ENCODE peak calls at places on chromosomes 3 and 15, in four cellular contexts. B, U, X and V are unnamed samples.

GRCh38 chr15:99677540-99678134 is 55.6 kb downstream of the LYSMD4 start:
- DNase-seq in X (peak), U (no peak), B (no peak), V (no peak)

GRCh38 chr3:167736264-167736787 is 805 bp downstream of the SERPINI1 start:
- DNase-seq in U (no peak), X (no peak), B (no peak), V (no peak)

GRCh38 chr15:38864827-38865604 is 300.4 kb upstream of the RASGRP1 start:
- DNase-seq in U (no peak), X (peak), B (no peak), V (peak)

GRCh38 chr3:51777985-51778384 is 1.1 kb downstream of the IQCF6 start:
- DNase-seq in X (no peak), U (no peak), B (no peak), V (no peak)

GRCh38 chr3:71436337-71436736 is 147.2 kb downstream of the FOXP1 start:
- DNase-seq in U (no peak), B (no peak), X (no peak), V (peak)

GRCh38 chr3:141049681-141050080 is 1.5 kb upstream of the SPSB4 start:
- DNase-seq in B (no peak), U (no peak), X (peak), V (no peak)

GRCh38 chr15:70029297-70029701 is 68.4 kb downstream of the TLE3 start:
- DNase-seq in U (no peak), B (no peak), X (no peak), V (no peak)

GRCh38 chr3:50572801-50573371 is 3.6 kb downstream of the HEMK1 start:
- DNase-seq in X (no peak), U (no peak), B (no peak), V (no peak)

GRCh38 chr3:112134335-112135124 is 1.5 kb upstream of the GCSAM start:
- DNase-seq in X (no peak), U (no peak), B (no peak), V (no peak)

GRCh38 chr3:188690076-188690475 is 481.7 kb upstream of the TPRG1 start:
- DNase-seq in B (no peak), X (no peak), U (no peak), V (no peak)

GRCh38 chr3:143277531-143277930 is 158.0 kb downstream of the CHST2 start:
- DNase-seq in B (no peak), U (no peak), X (no peak), V (no peak)

GRCh38 chr15:57677206-57677605 is 29.3 kb upstream of the POLR2M start:
- DNase-seq in U (no peak), B (no peak), X (no peak), V (peak)

GRCh38 chr3:121998588-121999473 is 23.2 kb downstream of the ILDR1 start:
- DNase-seq in U (no peak), X (no peak), B (no peak), V (no peak)

GRCh38 chr15:41523097-41523496 is 9.5 kb upstream of the LTK start:
- DNase-seq in B (no peak), X (peak), U (no peak), V (no peak)

GRCh38 chr3:138600341-138600740 is 6.3 kb upstream of the CEP70 start:
- DNase-seq in B (no peak), X (peak), U (no peak), V (peak)

GRCh38 chr3:50660386-50660785 is 14.3 kb upstream of the DOCK3 start:
- DNase-seq in X (no peak), U (no peak), B (peak), V (no peak)

GRCh38 chr15:57256941-57257340 is 119.4 kb upstream of the CGNL1 start:
- DNase-seq in U (no peak), B (no peak), X (no peak), V (no peak)

GRCh38 chr3:74592359-74592758 is 22.1 kb downstream of the CNTN3 start:
- DNase-seq in X (peak), B (no peak), U (no peak), V (peak)

GRCh38 chr3:171458857-171459129 is 1.4 kb downstream of the TNIK start:
- DNase-seq in U (no peak), X (peak), B (no peak), V (no peak)

GRCh38 chr15:58520464-58520863 is 88.7 kb downstream of the LIPC start:
- DNase-seq in U (no peak), B (no peak), X (no peak), V (no peak)

GRCh38 chr15:38129531-38130199 is 123.0 kb upstream of the SPRED1 start:
- DNase-seq in U (no peak), X (peak), B (peak), V (peak)

GRCh38 chr3:9542182-9542581 is 11.4 kb downstream of the LHFPL4 start:
- DNase-seq in X (no peak), B (no peak), U (no peak), V (no peak)

GRCh38 chr15:73956276-73957086 is 30.2 kb downstream of the LOXL1 start:
- DNase-seq in X (peak), B (no peak), U (no peak), V (peak)

GRCh38 chr15:52424856-52425431 is 103.7 kb downstream of the MYO5A start:
- DNase-seq in X (no peak), U (no peak), B (no peak), V (no peak)

GRCh38 chr15:52745326-52746161 is 44.6 kb downstream of the ONECUT1 start:
- DNase-seq in B (no peak), U (peak), X (no peak), V (no peak)

GRCh38 chr3:8606666-8607065 is 37.9 kb downstream of the SSUH2 start:
- DNase-seq in B (no peak), U (no peak), X (peak), V (peak)

GRCh38 chr3:127589600-127590281 is 792 bp downstream of the TPRA1 start:
- DNase-seq in B (no peak), X (peak), U (no peak), V (no peak)

GRCh38 chr3:15557511-15557946 is 36.0 kb upstream of the COLQ start:
- DNase-seq in X (peak), B (no peak), U (no peak), V (peak)

GRCh38 chr3:149871855-149872254 is 58.8 kb downstream of the RNF13 start:
- DNase-seq in U (no peak), B (no peak), X (no peak), V (peak)
- H3K4me3 ChIP-seq in U (no peak), B (no peak), X (no peak), V (no peak)

GRCh38 chr15:78090422-78090821 is 1.9 kb upstream of the SH2D7 start:
- DNase-seq in X (no peak), U (no peak), B (no peak), V (peak)
- H3K4me3 ChIP-seq in X (no peak), U (no peak), B (no peak), V (no peak)

GRCh38 chr3:37730825-37731224 is 130.9 kb upstream of the CTDSPL start:
- DNase-seq in U (no peak), X (no peak), B (no peak), V (no peak)
- H3K4me3 ChIP-seq in U (no peak), X (no peak), B (no peak), V (no peak)

DNA sequence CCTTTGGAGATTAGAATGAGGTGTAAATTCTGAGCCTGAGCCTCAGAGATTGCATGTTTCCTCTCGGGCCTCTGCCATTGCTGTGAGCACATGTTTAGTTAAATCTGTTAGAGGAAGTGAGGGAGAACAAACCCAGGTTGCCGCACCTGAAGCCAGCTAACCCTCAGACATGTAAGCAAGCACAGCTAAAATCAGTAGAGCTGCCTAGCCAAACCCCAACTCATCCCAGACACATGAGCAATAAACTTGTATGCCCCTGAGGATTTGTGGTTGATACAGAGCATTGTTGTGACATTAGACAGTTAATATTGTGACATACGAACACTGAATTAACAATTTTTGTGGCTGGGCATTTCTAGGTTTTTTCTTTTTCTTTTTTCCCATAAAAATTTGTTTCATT is 41.9 kb downstream of the NMD3 start:
- DNase-seq in X (peak), U (no peak), B (no peak), V (peak)
- H3K4me3 ChIP-seq in X (no peak), U (no peak), B (no peak), V (no peak)

GRCh38 chr15:23437673-23438072 is 9.4 kb downstream of the GOLGA6L2 start:
- DNase-seq in X (no peak), B (no peak), U (no peak), V (no peak)
- H3K4me3 ChIP-seq in X (no peak), B (no peak), U (no peak), V (no peak)

GRCh38 chr3:40877651-40878463 is 321.4 kb upstream of the CTNNB1 start:
- DNase-seq in U (no peak), X (peak), B (no peak), V (peak)
- H3K4me3 ChIP-seq in U (no peak), X (no peak), B (no peak), V (no peak)

DNA sequence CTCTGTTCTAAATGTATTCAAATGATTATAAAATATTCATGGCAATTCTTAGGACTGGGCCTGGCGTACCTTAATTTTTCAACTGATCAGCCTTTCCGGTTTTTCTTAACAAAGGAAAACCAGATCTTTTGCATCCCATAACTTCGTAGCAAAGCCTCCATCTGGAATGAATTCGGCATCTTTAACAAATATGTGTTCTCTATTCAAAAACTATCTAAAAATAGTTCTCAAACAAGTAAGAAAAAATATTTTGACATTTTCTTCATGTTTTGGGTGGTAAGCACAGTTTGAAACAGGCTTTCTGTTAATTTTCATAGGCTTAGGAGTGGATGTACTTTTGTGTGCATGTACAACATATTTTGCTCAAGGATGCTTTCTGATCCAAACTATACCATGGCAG is 55.0 kb downstream of the RBMS3 start:
- DNase-seq in X (peak), U (no peak), B (no peak), V (peak)
- H3K4me3 ChIP-seq in X (peak), U (no peak), B (no peak), V (peak)

GRCh38 chr3:48118322-48118721 is 69.9 kb downstream of the CDC25A start:
- DNase-seq in B (no peak), X (no peak), U (no peak), V (no peak)

GRCh38 chr3:48107227-48107626 is 81.0 kb downstream of the CDC25A start:
- DNase-seq in X (no peak), B (no peak), U (no peak), V (no peak)

GRCh38 chr3:48110463-48110862 is 77.8 kb downstream of the CDC25A start:
- DNase-seq in X (no peak), B (no peak), U (no peak), V (no peak)

GRCh38 chr3:48112813-48113212 is 75.4 kb downstream of the CDC25A start:
- DNase-seq in B (no peak), X (no peak), U (no peak), V (no peak)
- H3K4me3 ChIP-seq in B (no peak), X (no peak), U (no peak), V (no peak)

DNA sequence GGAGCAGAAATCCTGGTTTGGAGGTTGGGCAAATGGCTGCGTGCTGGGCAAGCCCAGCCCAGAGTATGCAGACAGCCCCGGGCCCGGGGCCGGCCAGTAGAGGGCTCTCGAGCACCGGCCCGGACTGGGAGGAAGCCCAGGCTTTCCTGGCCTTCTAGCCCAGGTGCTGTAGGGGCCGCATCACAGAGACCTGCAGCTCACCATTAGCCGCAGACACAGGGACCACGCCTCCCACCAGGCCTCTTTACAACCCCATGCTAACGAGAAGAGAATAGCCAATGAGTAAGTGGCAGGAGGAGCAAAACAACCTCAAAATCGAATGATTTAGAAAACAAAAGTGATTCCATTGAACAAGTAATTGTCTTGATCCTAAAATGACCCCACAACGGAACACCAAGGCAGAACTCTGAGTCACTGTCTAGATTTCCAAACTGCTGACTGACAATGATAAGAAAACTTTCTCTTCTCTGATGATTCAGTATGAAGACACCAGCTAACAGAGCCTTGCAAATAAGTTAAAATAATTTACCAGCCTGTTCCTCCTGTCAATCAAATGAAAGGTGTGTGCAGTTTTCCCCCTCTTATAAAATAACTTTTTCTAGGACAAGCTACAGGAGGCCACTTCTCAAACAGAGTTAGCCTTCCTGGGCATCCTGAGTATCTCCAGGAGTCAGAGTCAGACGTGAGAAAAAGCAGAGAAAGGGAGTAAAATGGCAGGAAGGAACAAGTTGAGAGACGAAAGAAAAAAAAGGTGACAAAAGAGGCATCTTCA is 102.2 kb downstream of the DGKG start:
- DNase-seq in U (peak), X (peak), B (peak), V (peak)
- H3K4me3 ChIP-seq in U (no peak), X (no peak), B (no peak), V (no peak)